ENCODE peak calls at places on chromosomes 6 and 20, in four cellular contexts. B is NCI-H774, M is non-pigmented ciliary epithelial cell, W is AG04449. V is an unnamed sample.

GRCh38 chr6:155183095-155183494 is 80.7 kb upstream of the CLDN20 start:
- DNase-seq in B (no peak), M (no peak), W (no peak), V (no peak)

GRCh38 chr20:50188879-50189680 is 1.6 kb upstream of the CEBPB start:
- DNase-seq in B (no peak), M (no peak), W (no peak), V (no peak)

GRCh38 chr6:17506531-17506930 is 93.6 kb upstream of the FAM8A1 start:
- DNase-seq in B (no peak), M (no peak), W (no peak), V (no peak)

GRCh38 chr6:144063744-144064401 is 31.5 kb downstream of the SF3B5 start:
- DNase-seq in B (peak), M (no peak), W (no peak), V (peak)

GRCh38 chr20:54114109-54114508 is 43.7 kb upstream of the BCAS1 start:
- DNase-seq in B (no peak), M (no peak), W (no peak), V (no peak)

GRCh38 chr6:30101939-30102700 is 10.8 kb downstream of the TRIM31 start:
- DNase-seq in B (peak), M (peak), W (no peak), V (peak)

GRCh38 chr6:152828431-152828830 is 77.8 kb downstream of the VIP start:
- DNase-seq in B (no peak), M (no peak), W (no peak), V (no peak)

GRCh38 chr6:28580484-28580883 is 54.8 kb downstream of the GPX5 start:
- DNase-seq in B (no peak), M (no peak), W (no peak), V (no peak)

GRCh38 chr20:14948416-14948815 is 611.0 kb upstream of the FLRT3 start:
- DNase-seq in B (no peak), M (no peak), W (no peak), V (no peak)

GRCh38 chr20:58802061-58802460 is 48.6 kb downstream of the GNAS-AS1 start:
- DNase-seq in B (no peak), M (no peak), W (no peak), V (no peak)

GRCh38 chr6:155645328-155645727 is 189.7 kb upstream of the NOX3 start:
- DNase-seq in B (no peak), M (no peak), W (no peak), V (no peak)

GRCh38 chr6:144305985-144306384 is 20.9 kb downstream of the UTRN start:
- DNase-seq in B (no peak), M (peak), W (no peak), V (no peak)

GRCh38 chr6:159047896-159048685 is 3.3 kb upstream of the TAGAP start:
- DNase-seq in B (no peak), M (no peak), W (no peak), V (no peak)

GRCh38 chr20:7470912-7471311 is 469.3 kb downstream of the HAO1 start:
- DNase-seq in B (no peak), M (no peak), W (no peak), V (no peak)